ENCODE peak calls at places on chromosomes 7 and 10, in six cellular contexts. One of them, this sample, is unnamed.
A peak's percentile ranks its signal among the peaks of the same experiment; 100 is the strongest.

GRCh38 chr7:43872401-43873165 is 3.3 kb upstream of the MRPS24 start:
- DNase-seq in HepG2: no peak
- DNase-seq in K562: peak; percentile 55
- DNase-seq in H1: no peak
- DNase-seq in GM12878: no peak
- DNase-seq in GM12891: no peak
- DNase-seq in this sample: no peak

GRCh38 chr7:148045521-148045920 is 545.0 kb upstream of the C7orf33 start:
- DNase-seq in K562: no peak
- DNase-seq in GM12891: no peak
- DNase-seq in H1: no peak
- DNase-seq in HepG2: no peak
- DNase-seq in GM12878: no peak
- DNase-seq in this sample: no peak

GRCh38 chr7:94008537-94008936 is 4.4 kb upstream of the BET1 start:
- DNase-seq in HepG2: no peak
- DNase-seq in H1: no peak
- DNase-seq in GM12891: no peak
- DNase-seq in K562: no peak
- DNase-seq in GM12878: no peak
- DNase-seq in this sample: no peak

GRCh38 chr7:55140221-55140980 is 121.6 kb downstream of the EGFR start:
- DNase-seq in HepG2: no peak
- DNase-seq in GM12878: peak; percentile 63
- DNase-seq in H1: no peak
- DNase-seq in GM12891: no peak
- DNase-seq in K562: no peak
- DNase-seq in this sample: no peak

GRCh38 chr10:114379631-114380041 is 24.7 kb downstream of the AFAP1L2 start:
- DNase-seq in GM12878: no peak
- DNase-seq in GM12891: no peak
- DNase-seq in HepG2: no peak
- DNase-seq in K562: no peak
- DNase-seq in H1: no peak
- DNase-seq in this sample: no peak

GRCh38 chr7:146510088-146510680 is 393.6 kb downstream of the CNTNAP2 start:
- DNase-seq in GM12891: no peak
- DNase-seq in H1: no peak
- DNase-seq in HepG2: no peak
- DNase-seq in GM12878: no peak
- DNase-seq in K562: peak; percentile 11
- DNase-seq in this sample: no peak

GRCh38 chr10:67553266-67553665 is 142.7 kb downstream of the CTNNA3 start:
- DNase-seq in GM12891: no peak
- DNase-seq in K562: no peak
- DNase-seq in GM12878: no peak
- DNase-seq in H1: no peak
- DNase-seq in HepG2: no peak
- DNase-seq in this sample: no peak

GRCh38 chr10:24552346-24553016 is 171.2 kb downstream of the ARHGAP21 start:
- DNase-seq in GM12891: peak; percentile 44
- DNase-seq in H1: peak; percentile 98
- DNase-seq in K562: peak; percentile 87
- DNase-seq in HepG2: peak; percentile 35
- DNase-seq in GM12878: no peak
- DNase-seq in this sample: peak; percentile 28

GRCh38 chr10:52774182-52774581 is 1.6 kb upstream of the MBL2 start:
- DNase-seq in K562: no peak
- DNase-seq in GM12878: no peak
- DNase-seq in HepG2: no peak
- DNase-seq in H1: no peak
- DNase-seq in GM12891: no peak
- DNase-seq in this sample: no peak

GRCh38 chr7:600149-600814 is 80.6 kb upstream of the PDGFA start:
- DNase-seq in HepG2: no peak
- DNase-seq in GM12878: no peak
- DNase-seq in K562: no peak
- DNase-seq in H1: no peak
- DNase-seq in GM12891: no peak
- DNase-seq in this sample: no peak

GRCh38 chr10:132691711-132692153 is 94.2 kb downstream of the NKX6-2 start:
- DNase-seq in K562: no peak
- DNase-seq in HepG2: no peak
- DNase-seq in H1: no peak
- DNase-seq in GM12891: no peak
- DNase-seq in GM12878: no peak
- DNase-seq in this sample: no peak

GRCh38 chr7:13991791-13992620 is 2.5 kb upstream of the ETV1 start:
- DNase-seq in GM12891: no peak
- DNase-seq in H1: no peak
- DNase-seq in K562: peak; percentile 55
- DNase-seq in HepG2: no peak
- DNase-seq in GM12878: no peak
- DNase-seq in this sample: no peak

GRCh38 chr7:148436571-148436970 is 154.0 kb upstream of the C7orf33 start:
- DNase-seq in H1: no peak
- DNase-seq in K562: no peak
- DNase-seq in GM12891: no peak
- DNase-seq in GM12878: no peak
- DNase-seq in HepG2: peak; percentile 27
- DNase-seq in this sample: no peak

GRCh38 chr7:10022957-10023356 is 950.7 kb upstream of the PHF14 start:
- DNase-seq in HepG2: no peak
- DNase-seq in GM12891: no peak
- DNase-seq in K562: peak; percentile 2
- DNase-seq in H1: no peak
- DNase-seq in GM12878: no peak
- DNase-seq in this sample: no peak

GRCh38 chr10:14579405-14579804 is 195.3 kb downstream of the FAM107B start:
- DNase-seq in GM12878: no peak
- DNase-seq in GM12891: no peak
- DNase-seq in HepG2: peak; percentile 35
- DNase-seq in H1: no peak
- DNase-seq in K562: no peak
- DNase-seq in this sample: no peak

GRCh38 chr7:96328016-96328415 is 6.1 kb upstream of the SLC25A13 start:
- DNase-seq in K562: no peak
- DNase-seq in HepG2: no peak
- DNase-seq in GM12891: no peak
- DNase-seq in GM12878: no peak
- DNase-seq in H1: no peak
- DNase-seq in this sample: no peak

DNA sequence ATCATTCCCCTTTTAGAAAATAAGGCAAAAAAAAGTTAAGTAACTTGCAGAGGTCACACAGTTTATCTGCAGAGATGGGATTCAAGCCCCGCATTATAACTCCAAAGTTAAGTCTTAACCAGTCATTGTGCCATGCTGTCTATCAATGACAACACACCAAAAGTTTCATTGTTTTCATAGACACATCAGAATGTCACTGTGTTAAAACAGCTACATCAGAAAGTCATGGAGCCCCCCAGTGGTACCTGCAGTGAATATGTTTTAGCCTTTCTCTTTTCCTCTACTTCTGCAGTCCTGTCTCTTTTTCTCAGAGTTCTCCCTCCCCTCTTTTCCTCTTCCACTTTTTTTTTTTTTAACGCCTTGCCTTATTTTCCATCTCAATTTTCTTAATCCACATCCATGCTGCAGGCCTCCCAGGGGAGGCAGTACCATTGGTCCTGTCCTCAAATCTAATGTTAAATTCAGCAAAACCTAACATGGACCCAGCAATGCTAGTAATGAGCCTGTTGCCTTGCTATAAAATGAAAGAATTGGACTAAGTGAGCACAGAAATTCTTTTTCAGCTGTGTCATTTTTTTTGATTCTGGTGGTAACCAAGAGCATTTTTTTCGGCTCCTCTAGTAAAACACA is 3.8 kb upstream of the NRCAM start:
- DNase-seq in K562: peak; percentile 60
- DNase-seq in GM12878: no peak
- DNase-seq in HepG2: peak; percentile 38
- DNase-seq in H1: no peak
- DNase-seq in GM12891: no peak
- DNase-seq in this sample: no peak
- TF ChIP-seq TAF1 in K562: no peak
- TF ChIP-seq TAF1 in GM12878: no peak
- TF ChIP-seq TAF1 in HepG2: no peak
- TF ChIP-seq TAF1 in H1: no peak
- TF ChIP-seq TAF1 in GM12891: no peak
- TF ChIP-seq TAF1 in this sample: no peak

GRCh38 chr7:115632636-115633035 is 397.9 kb downstream of the TFEC start:
- DNase-seq in GM12878: no peak
- DNase-seq in GM12891: no peak
- DNase-seq in HepG2: no peak
- DNase-seq in K562: no peak
- DNase-seq in H1: no peak
- DNase-seq in this sample: no peak

GRCh38 chr7:115634633-115635032 is 395.9 kb downstream of the TFEC start:
- DNase-seq in K562: no peak
- DNase-seq in GM12891: no peak
- DNase-seq in GM12878: no peak
- DNase-seq in H1: no peak
- DNase-seq in HepG2: peak; percentile 22
- DNase-seq in this sample: no peak

GRCh38 chr7:115635876-115636275 is 394.7 kb downstream of the TFEC start:
- DNase-seq in HepG2: no peak
- DNase-seq in GM12891: no peak
- DNase-seq in K562: no peak
- DNase-seq in GM12878: no peak
- DNase-seq in H1: no peak
- DNase-seq in this sample: no peak

GRCh38 chr7:115637123-115637522 is 393.4 kb downstream of the TFEC start:
- DNase-seq in GM12878: no peak
- DNase-seq in H1: no peak
- DNase-seq in K562: no peak
- DNase-seq in HepG2: no peak
- DNase-seq in GM12891: no peak
- DNase-seq in this sample: no peak

DNA sequence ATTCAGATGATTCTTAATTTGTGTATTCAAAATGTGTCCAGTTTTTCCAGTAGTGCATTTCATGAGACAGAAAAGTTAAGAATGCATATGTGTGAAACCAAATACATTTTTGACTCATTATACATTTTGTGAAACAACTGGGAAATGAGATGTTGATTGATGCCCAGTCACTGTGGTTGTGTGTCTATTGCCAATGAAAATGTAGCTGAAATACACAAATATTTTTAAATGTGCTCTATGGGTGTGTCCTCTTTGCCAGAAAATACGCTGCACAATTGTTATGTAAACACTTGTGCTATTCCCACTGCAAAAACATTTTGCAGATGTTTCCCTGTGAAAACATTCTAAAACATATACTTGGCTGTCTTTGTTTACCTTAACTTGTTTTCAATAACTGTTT is 395.2 kb downstream of the TFEC start:
- DNase-seq in GM12878: no peak
- DNase-seq in HepG2: no peak
- DNase-seq in H1: no peak
- DNase-seq in GM12891: no peak
- DNase-seq in K562: no peak
- DNase-seq in this sample: no peak
- TF ChIP-seq POLR2A in GM12878: no peak
- TF ChIP-seq POLR2A in HepG2: no peak
- TF ChIP-seq POLR2A in H1: no peak
- TF ChIP-seq POLR2A in GM12891: no peak
- TF ChIP-seq POLR2A in K562: no peak
- TF ChIP-seq POLR2A in this sample: no peak

DNA sequence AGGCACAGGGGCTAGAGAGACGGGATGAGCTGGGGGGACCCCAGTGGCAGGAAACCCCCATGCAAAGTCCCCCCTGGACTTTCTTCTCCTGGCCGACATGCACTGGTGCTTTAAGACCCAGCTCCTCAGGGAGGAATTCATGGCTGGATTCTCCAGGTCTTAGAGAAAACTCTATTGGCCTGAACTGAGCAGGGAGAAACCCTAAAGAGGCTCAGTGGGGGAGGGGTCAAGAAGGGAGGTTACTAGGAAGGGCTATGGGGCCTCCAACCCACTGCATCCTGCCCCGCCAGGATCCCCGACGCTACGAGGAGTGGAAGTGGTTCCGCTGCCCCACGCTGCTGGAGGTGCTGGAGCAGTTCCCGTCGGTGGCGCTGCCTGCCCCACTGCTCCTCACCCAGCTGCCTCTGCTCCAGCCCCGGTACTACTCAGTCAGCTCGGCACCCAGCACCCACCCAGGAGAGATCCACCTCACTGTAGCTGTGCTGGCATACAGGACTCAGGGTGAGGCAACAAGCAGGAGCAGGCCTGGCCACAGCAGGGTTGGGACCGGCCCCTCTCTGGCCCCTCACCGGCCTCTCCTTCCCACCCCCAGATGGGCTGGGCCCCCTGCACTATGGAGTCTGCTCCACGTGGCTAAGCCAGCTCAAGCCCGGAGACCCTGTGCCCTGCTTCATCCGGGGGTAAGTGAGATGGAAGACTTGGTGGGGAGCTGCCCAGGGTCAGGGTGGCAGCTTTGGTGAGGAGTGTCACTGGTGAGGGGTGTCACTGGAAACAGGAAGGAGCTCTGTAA is 13.8 kb downstream of the ATG9B start:
- DNase-seq in HepG2: no peak
- DNase-seq in GM12878: no peak
- DNase-seq in GM12891: no peak
- DNase-seq in K562: peak; percentile 93
- DNase-seq in H1: no peak
- DNase-seq in this sample: no peak
- TF ChIP-seq TAF1 in HepG2: peak; percentile 44
- TF ChIP-seq TAF1 in GM12878: no peak
- TF ChIP-seq TAF1 in GM12891: no peak
- TF ChIP-seq TAF1 in K562: peak; percentile 59
- TF ChIP-seq TAF1 in H1: no peak
- TF ChIP-seq TAF1 in this sample: no peak

GRCh38 chr7:28957822-28958234 is 302 bp downstream of the TRIL start:
- DNase-seq in GM12878: no peak
- DNase-seq in GM12891: peak; percentile 16
- DNase-seq in K562: no peak
- DNase-seq in HepG2: no peak
- DNase-seq in H1: no peak
- DNase-seq in this sample: peak; percentile 7

GRCh38 chr7:28958235-28958945 is at the start of gene TRIL:
- DNase-seq in GM12891: peak; percentile 19
- DNase-seq in GM12878: no peak
- DNase-seq in HepG2: no peak
- DNase-seq in H1: no peak
- DNase-seq in K562: no peak
- DNase-seq in this sample: peak; percentile 11

GRCh38 chr7:28960071-28960840 is 2.1 kb upstream of the TRIL start:
- DNase-seq in HepG2: no peak
- DNase-seq in H1: no peak
- DNase-seq in GM12891: no peak
- DNase-seq in K562: no peak
- DNase-seq in GM12878: no peak
- DNase-seq in this sample: no peak

GRCh38 chr7:28957064-28957821 is 887 bp downstream of the TRIL start:
- DNase-seq in HepG2: no peak
- DNase-seq in K562: no peak
- DNase-seq in GM12891: peak; percentile 17
- DNase-seq in H1: no peak
- DNase-seq in GM12878: no peak
- DNase-seq in this sample: peak; percentile 18

GRCh38 chr7:28958946-28959417 is 852 bp upstream of the TRIL start:
- DNase-seq in GM12891: no peak
- DNase-seq in K562: no peak
- DNase-seq in HepG2: no peak
- DNase-seq in H1: no peak
- DNase-seq in GM12878: no peak
- DNase-seq in this sample: no peak
- TF ChIP-seq POLR2A in GM12891: no peak
- TF ChIP-seq POLR2A in K562: no peak
- TF ChIP-seq POLR2A in HepG2: no peak
- TF ChIP-seq POLR2A in H1: no peak
- TF ChIP-seq POLR2A in GM12878: no peak
- TF ChIP-seq POLR2A in this sample: no peak

This sample was measured in GM12892.